ENCODE peak calls at places on chromosomes 3 and 15, in four cellular contexts. D is K562, T is bronchial epithelial cell, Z is AG04450. F is an unnamed sample.

GRCh38 chr3:189833266-189833665 is 202.1 kb downstream of the TP63 start:
- DNase-seq in D (no peak), T (peak; percentile 64), Z (no peak), F (no peak)

GRCh38 chr3:58422756-58423324 is 10.8 kb downstream of the PDHB start:
- DNase-seq in D (peak; percentile 19), T (peak; percentile 18), Z (no peak), F (no peak)

GRCh38 chr15:73225358-73226015 is 143.3 kb downstream of the HCN4 start:
- DNase-seq in D (peak; percentile 59), T (peak; percentile 26), Z (no peak), F (no peak)

GRCh38 chr3:50617096-50617791 is at the start of gene MAPKAPK3:
- DNase-seq in D (peak; percentile 36), T (no peak), Z (no peak), F (no peak)

GRCh38 chr3:72288955-72289707 is 504.2 kb upstream of the PROK2 start:
- DNase-seq in D (peak; percentile 88), T (peak; percentile 46), Z (peak; percentile 38), F (no peak)

GRCh38 chr15:80942746-80943565 is 46.7 kb downstream of the MESD start:
- DNase-seq in D (no peak), T (no peak), Z (no peak), F (no peak)

GRCh38 chr3:99620077-99620476 is 18.3 kb upstream of the COL8A1 start:
- DNase-seq in D (no peak), T (no peak), Z (no peak), F (no peak)

GRCh38 chr3:179446501-179446900 is 4.8 kb downstream of the GNB4 start:
- DNase-seq in D (peak; percentile 36), T (peak; percentile 35), Z (no peak), F (no peak)

GRCh38 chr15:27095809-27096580 is 125.0 kb downstream of the GABRG3 start:
- DNase-seq in D (no peak), T (peak; percentile 3), Z (no peak), F (no peak)

GRCh38 chr3:194689493-194689901 is 3.8 kb downstream of the FAM43A start:
- DNase-seq in D (no peak), T (no peak), Z (peak; percentile 72), F (no peak)

GRCh38 chr3:191461113-191461595 is at the start of gene PYDC2:
- DNase-seq in D (no peak), T (no peak), Z (no peak), F (no peak)

GRCh38 chr3:129651316-129652202 is 45.1 kb upstream of the PLXND1 start:
- DNase-seq in D (no peak), T (peak; percentile 63), Z (peak; percentile 20), F (no peak)

GRCh38 chr3:139105154-139105702 is 60.5 kb upstream of the PRR23C start:
- DNase-seq in D (no peak), T (no peak), Z (no peak), F (no peak)

GRCh38 chr15:56723787-56724186 is 9.5 kb downstream of the ZNF280D start:
- DNase-seq in D (no peak), T (no peak), Z (no peak), F (no peak)

GRCh38 chr3:27533718-27534578 is 49.8 kb upstream of the SLC4A7 start:
- DNase-seq in D (peak; percentile 1), T (peak; percentile 100), Z (peak; percentile 97), F (peak; percentile 38)

GRCh38 chr3:156174229-156174847 is 54.0 kb downstream of the KCNAB1 start:
- DNase-seq in D (no peak), T (peak; percentile 66), Z (peak; percentile 13), F (no peak)

GRCh38 chr15:56877591-56877990 is 40.9 kb upstream of the TCF12 start:
- DNase-seq in D (no peak), T (peak; percentile 4), Z (no peak), F (no peak)

GRCh38 chr3:117898722-117899121 is 1135.9 kb downstream of the IGSF11 start:
- DNase-seq in D (peak; percentile 1), T (peak; percentile 40), Z (no peak), F (no peak)

GRCh38 chr3:145776782-145777408 is 384.1 kb downstream of the PLOD2 start:
- DNase-seq in D (peak; percentile 6), T (peak; percentile 69), Z (peak; percentile 3), F (peak; percentile 10)

GRCh38 chr3:38165722-38166387 is 518 bp downstream of the OXSR1 start:
- DNase-seq in D (peak; percentile 77), T (no peak), Z (no peak), F (no peak)

GRCh38 chr15:47862402-47862801 is 145.1 kb downstream of the SEMA6D start:
- DNase-seq in D (no peak), T (no peak), Z (no peak), F (peak; percentile 29)

GRCh38 chr3:195549931-195550519 is 6.9 kb upstream of the PPP1R2 start:
- DNase-seq in D (no peak), T (no peak), Z (no peak), F (no peak)

GRCh38 chr15:75167588-75168076 is 34.0 kb upstream of the C15orf39 start:
- DNase-seq in D (peak; percentile 59), T (peak; percentile 86), Z (no peak), F (no peak)

GRCh38 chr3:77038928-77039605 is 832 bp upstream of the ROBO2 start:
- DNase-seq in D (peak; percentile 30), T (peak; percentile 42), Z (no peak), F (no peak)

GRCh38 chr15:63462053-63462452 is 42.3 kb upstream of the USP3 start:
- DNase-seq in D (no peak), T (no peak), Z (peak; percentile 24), F (no peak)

GRCh38 chr15:73989001-73989798 is 2.9 kb downstream of the STOML1 start:
- DNase-seq in D (peak; percentile 44), T (peak; percentile 89), Z (peak; percentile 36), F (no peak)

GRCh38 chr3:134904333-134904771 is 109.3 kb downstream of the EPHB1 start:
- DNase-seq in D (no peak), T (no peak), Z (no peak), F (peak; percentile 62)

GRCh38 chr3:151787626-151788025 is 26.3 kb upstream of the AADAC start:
- DNase-seq in D (no peak), T (peak; percentile 55), Z (no peak), F (no peak)

GRCh38 chr15:70321106-70321809 is 223.5 kb upstream of the TLE3 start:
- DNase-seq in D (no peak), T (no peak), Z (no peak), F (no peak)

GRCh38 chr3:52843116-52843865 is 8.5 kb upstream of the MUSTN1 start:
- DNase-seq in D (no peak), T (peak; percentile 20), Z (no peak), F (no peak)

GRCh38 chr3:12658593-12659058 is 5.3 kb downstream of the RAF1 start:
- DNase-seq in D (no peak), T (peak; percentile 53), Z (no peak), F (no peak)

GRCh38 chr3:156507285-156507684 is 47.6 kb downstream of the SSR3 start:
- DNase-seq in D (no peak), T (peak; percentile 61), Z (no peak), F (no peak)

GRCh38 chr3:53772562-53773329 is 73.5 kb downstream of the CHDH start:
- DNase-seq in D (no peak), T (no peak), Z (peak; percentile 8), F (no peak)

GRCh38 chr3:133600682-133601081 is 27.2 kb downstream of the CDV3 start:
- DNase-seq in D (no peak), T (no peak), Z (no peak), F (no peak)

GRCh38 chr3:127275287-127275781 is 12.5 kb downstream of the PRR20G start:
- DNase-seq in D (no peak), T (peak; percentile 87), Z (no peak), F (no peak)

GRCh38 chr3:65597225-65597951 is 441.3 kb downstream of the MAGI1 start:
- DNase-seq in D (no peak), T (no peak), Z (no peak), F (no peak)
- H3K4me3 ChIP-seq in D (peak overlapping the region; percentile 45), T (no peak overlapping the region), Z (peak overlapping the region; percentile 60), F (no peak overlapping the region)

DNA sequence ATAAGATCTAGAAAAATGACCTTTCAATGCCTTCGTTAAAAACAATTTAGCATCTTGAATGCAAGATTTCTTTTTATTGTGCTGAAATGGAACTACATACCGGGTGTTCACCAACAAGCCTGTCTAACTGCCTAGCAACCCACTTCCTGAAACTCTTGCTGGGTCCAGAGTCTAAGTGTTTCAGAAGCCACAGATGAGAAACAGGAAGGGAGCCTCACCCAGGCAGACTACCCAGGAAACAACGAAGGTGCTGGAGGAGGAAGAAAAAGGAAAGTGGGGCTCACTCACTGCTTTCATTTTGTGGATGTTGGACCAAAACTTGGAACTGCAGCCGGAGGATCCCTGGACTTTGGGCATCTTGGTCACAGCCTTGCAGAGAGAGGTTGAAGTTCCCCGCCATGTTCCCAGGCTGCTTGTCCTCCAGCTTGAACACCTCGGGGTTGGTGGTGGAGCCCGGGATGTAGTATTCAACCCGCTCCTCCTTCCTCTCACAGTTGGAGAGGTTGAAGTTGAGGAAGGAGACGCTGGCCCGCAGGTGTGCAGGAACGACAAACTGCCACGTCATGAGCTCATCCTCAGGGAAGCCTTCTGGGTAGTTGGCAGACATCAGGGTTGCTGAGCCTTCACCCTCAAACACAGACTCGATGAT is 35.9 kb downstream of the CDCP1 start:
- DNase-seq in D (no peak), T (no peak), Z (no peak), F (no peak)
- H3K4me3 ChIP-seq in D (no peak overlapping the region), T (no peak overlapping the region), Z (no peak overlapping the region), F (no peak overlapping the region)

GRCh38 chr3:31884251-31884650 is 96.8 kb downstream of the OSBPL10 start:
- DNase-seq in D (no peak), T (no peak), Z (no peak), F (no peak)

GRCh38 chr3:31882895-31883294 is 98.2 kb downstream of the OSBPL10 start:
- DNase-seq in D (no peak), T (peak; percentile 78), Z (no peak), F (no peak)

GRCh38 chr3:31880482-31881078 is 100.5 kb downstream of the OSBPL10 start:
- DNase-seq in D (no peak), T (peak; percentile 94), Z (no peak), F (no peak)

GRCh38 chr3:31882431-31882830 is 98.6 kb downstream of the OSBPL10 start:
- DNase-seq in D (no peak), T (peak; percentile 20), Z (no peak), F (no peak)

GRCh38 chr3:31885235-31885634 is 95.8 kb downstream of the OSBPL10 start:
- DNase-seq in D (no peak), T (peak; percentile 38), Z (no peak), F (no peak)
- H3K4me3 ChIP-seq in D (no peak overlapping the region), T (no peak overlapping the region), Z (no peak overlapping the region), F (no peak overlapping the region)

DNA sequence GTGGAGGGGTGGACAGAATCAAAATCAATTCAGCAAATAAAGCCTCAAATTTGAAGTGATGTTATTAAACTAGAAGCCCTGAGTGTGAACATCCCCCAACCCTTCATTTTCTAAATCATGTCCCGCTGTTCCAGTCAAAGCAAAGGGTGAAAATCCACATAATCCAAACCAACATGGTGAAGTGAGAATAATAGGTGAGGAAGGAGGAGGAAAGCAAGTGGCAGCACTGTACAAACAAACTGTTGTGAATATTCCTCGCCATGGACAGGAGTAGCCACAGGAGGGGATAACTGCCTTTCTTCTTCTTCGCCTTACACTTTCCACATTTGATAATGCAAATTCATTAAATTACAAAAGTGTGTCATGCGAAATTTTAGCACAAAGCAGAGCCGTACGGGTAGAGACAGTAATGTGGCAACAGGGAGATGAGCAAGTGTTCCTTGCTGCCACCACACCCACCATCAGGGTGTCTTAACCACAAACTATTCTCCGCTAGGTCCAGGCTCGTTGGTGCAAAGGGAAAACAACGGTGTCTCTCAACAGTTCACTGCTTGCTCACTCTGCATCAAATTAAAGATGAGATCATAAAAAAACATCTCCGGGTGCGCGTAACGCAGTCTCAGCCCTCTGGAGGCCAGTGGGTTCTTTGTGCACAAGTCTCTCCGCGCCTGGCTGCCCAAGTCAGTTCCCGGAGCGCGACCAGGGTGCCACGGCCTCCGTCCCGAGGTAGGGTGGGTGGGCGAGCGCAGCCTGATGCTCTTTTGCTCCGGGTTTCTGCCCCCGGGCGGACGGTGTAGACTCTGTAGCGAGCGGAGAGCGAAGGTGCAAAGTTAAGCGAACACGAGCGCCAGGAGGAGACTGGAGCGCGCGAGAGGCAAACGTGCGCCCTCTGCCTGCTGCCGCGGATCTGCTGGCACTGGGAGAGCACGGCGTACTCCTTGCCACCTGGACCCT is 6.7 kb downstream of the EPHA3 start:
- DNase-seq in D (peak; percentile 1), T (peak; percentile 74), Z (no peak), F (no peak)
- H3K4me3 ChIP-seq in D (no peak overlapping the region), T (peak overlapping the region; percentile 31), Z (peak overlapping the region; percentile 57), F (no peak overlapping the region)